ENCODE peak calls at places on chromosomes 4 and X, in nine cellular contexts. E is cerebellar nuclear complex; X is activated naive CD4-positive, alpha-beta T cell treated with anti-CD3 and anti-CD28 coated beads, Interleukin-2, amount 50 U/mL, for 16 hours; S is kidney glomerular epithelial cell; N is left lobe of liver; K is breast epithelium; I is OCI-LY7; V is Ammon's horn; B is activated T-helper 1 cell treated with anti-CD3 and anti-CD28 coated beads, Interleukin-2, amount 50 U/mL, for 16 hours. L is an unnamed sample.

GRCh38 chr4:114078636-114079035 is 99.2 kb upstream of the ARSJ start:
- DNase-seq in B (no peak), E (no peak), K (no peak), N (no peak), S (no peak), X (no peak), V (no peak), I (no peak), L (no peak)

GRCh38 chr4:129254526-129254925 is 158.6 kb downstream of the C4orf33 start:
- DNase-seq in S (no peak), N (no peak), K (no peak), V (no peak), X (no peak), E (no peak), I (no peak), B (no peak), L (no peak)

GRCh38 chr4:87118826-87119225 is 101.6 kb downstream of the KLHL8 start:
- DNase-seq in S (peak; percentile 41), V (no peak), X (no peak), I (peak; percentile 9), N (no peak), E (no peak), B (no peak), K (no peak), L (no peak)

GRCh38 chrX:150007356-150007755 is 69.1 kb upstream of the EOLA2 start:
- DNase-seq in X (no peak), B (no peak), K (no peak), S (no peak), E (no peak), I (no peak), V (no peak), N (no peak), L (no peak)

GRCh38 chr4:58507079-58507478 is 1396.9 kb upstream of the IGFBP7 start:
- DNase-seq in B (no peak), V (no peak), X (no peak), N (no peak), I (no peak), E (no peak), S (no peak), K (no peak), L (no peak)

GRCh38 chr4:80197601-80198444 is 520 bp downstream of the PRDM8 start:
- DNase-seq in E (no peak), I (no peak), K (no peak), V (peak; percentile 53), X (peak; percentile 31), S (no peak), N (no peak), B (no peak), L (no peak)

GRCh38 chrX:103791233-103791632 is 14.6 kb downstream of the PLP1 start:
- DNase-seq in E (no peak), I (no peak), N (no peak), K (no peak), S (no peak), B (no peak), X (no peak), V (no peak), L (no peak)

GRCh38 chr4:140754918-140755810 is 1.0 kb downstream of the TBC1D9 start:
- DNase-seq in K (no peak), V (no peak), E (no peak), X (no peak), N (no peak), I (no peak), S (peak; percentile 39), B (no peak), L (no peak)

GRCh38 chrX:13693341-13693871 is 4.5 kb downstream of the RAB9A start:
- DNase-seq in K (no peak), V (no peak), B (no peak), X (no peak), N (no peak), S (peak; percentile 48), E (no peak), I (no peak), L (no peak)

GRCh38 chrX:86369847-86370630 is 221.8 kb downstream of the DACH2 start:
- DNase-seq in K (no peak), S (no peak), X (no peak), B (no peak), V (no peak), N (no peak), I (no peak), E (no peak), L (no peak)

GRCh38 chr4:183455431-183456145 is 11.2 kb downstream of the CDKN2AIP start:
- DNase-seq in B (no peak), X (no peak), I (no peak), K (no peak), N (no peak), E (no peak), V (no peak), S (no peak), L (no peak)

GRCh38 chr4:74446193-74446868 is 1.4 kb downstream of the AREG start:
- DNase-seq in V (no peak), X (no peak), E (no peak), K (no peak), B (no peak), S (no peak), I (no peak), N (no peak), L (no peak)

GRCh38 chr4:97498875-97499274 is 644.4 kb downstream of the STPG2 start:
- DNase-seq in S (peak; percentile 13), V (no peak), N (no peak), B (no peak), K (no peak), I (no peak), E (no peak), X (no peak), L (no peak)

GRCh38 chrX:1224954-1225353 is 12.5 kb upstream of the CRLF2 start:
- DNase-seq in K (no peak), S (no peak), B (no peak), I (no peak), X (no peak), N (no peak), E (no peak), V (no peak), L (no peak)

GRCh38 chrX:107561468-107562215 is 66.7 kb upstream of the PRPS1 start:
- DNase-seq in N (no peak), V (no peak), X (no peak), S (no peak), E (no peak), I (no peak), K (no peak), B (no peak), L (no peak)

GRCh38 chr4:23422878-23423277 is 467.0 kb downstream of the PPARGC1A start:
- DNase-seq in N (no peak), B (no peak), V (no peak), K (no peak), I (no peak), X (no peak), S (no peak), E (no peak), L (no peak)

GRCh38 chr4:109816082-109816442 is 500 bp downstream of the GAR1 start:
- DNase-seq in E (no peak), N (no peak), S (peak; percentile 10), K (no peak), I (peak; percentile 30), X (peak; percentile 49), B (peak; percentile 15), V (no peak), L (peak; percentile 26)

GRCh38 chrX:112734250-112734649 is 54.5 kb upstream of the LHFPL1 start:
- DNase-seq in E (no peak), K (no peak), B (no peak), S (no peak), N (no peak), I (peak; percentile 8), V (peak; percentile 56), X (no peak), L (no peak)

GRCh38 chr4:517061-517805 is 18.2 kb downstream of the PIGG start:
- DNase-seq in S (no peak), X (no peak), E (no peak), K (no peak), B (no peak), N (no peak), V (no peak), I (no peak), L (no peak)

GRCh38 chr4:105666693-105667092 is 41.8 kb downstream of the INTS12 start:
- DNase-seq in X (no peak), I (peak; percentile 19), S (peak; percentile 43), N (no peak), B (no peak), K (no peak), V (peak; percentile 15), E (no peak), L (no peak)

GRCh38 chr4:3791910-3792542 is 25.8 kb downstream of the ADRA2C start:
- DNase-seq in B (no peak), N (peak; percentile 55), K (peak; percentile 64), V (no peak), S (peak; percentile 5), I (peak; percentile 20), X (no peak), E (no peak), L (peak; percentile 50)

GRCh38 chr4:94746746-94747145 is 11.0 kb upstream of the BMPR1B start:
- DNase-seq in S (no peak), K (no peak), V (no peak), N (no peak), B (no peak), I (no peak), E (no peak), X (no peak), L (no peak)

GRCh38 chr4:109419679-109420078 is 13.9 kb upstream of the SEC24B start:
- DNase-seq in V (no peak), S (no peak), X (no peak), N (no peak), K (no peak), B (no peak), I (no peak), E (no peak), L (no peak)

GRCh38 chrX:47540754-47541538 is 20.1 kb upstream of the ARAF start:
- DNase-seq in E (peak; percentile 31), K (peak; percentile 67), B (no peak), I (no peak), V (peak; percentile 92), S (peak; percentile 80), X (no peak), N (peak; percentile 79), L (peak; percentile 69)

GRCh38 chrX:133813991-133814390 is 171.4 kb downstream of the GPC3 start:
- DNase-seq in K (no peak), V (no peak), I (no peak), B (no peak), S (no peak), E (no peak), X (no peak), N (no peak), L (no peak)

GRCh38 chr4:4852591-4853362 is 6.7 kb upstream of the MSX1 start:
- DNase-seq in E (no peak), V (no peak), X (no peak), B (no peak), I (no peak), K (no peak), N (no peak), S (peak; percentile 63), L (peak; percentile 35)

GRCh38 chr4:7630559-7631287 is 196.0 kb upstream of the PSAPL1 start:
- DNase-seq in K (no peak), I (no peak), V (peak; percentile 77), E (no peak), B (no peak), X (no peak), N (peak; percentile 70), S (peak; percentile 81), L (no peak)

GRCh38 chrX:38347136-38347535 is 5.3 kb upstream of the OTC start:
- DNase-seq in N (no peak), X (no peak), B (no peak), V (peak; percentile 38), K (no peak), E (no peak), I (no peak), S (peak; percentile 8), L (no peak)

GRCh38 chrX:94752434-94753169 is 1078.6 kb downstream of the FAM133A start:
- DNase-seq in E (no peak), V (no peak), I (no peak), B (no peak), K (no peak), X (no peak), N (no peak), S (no peak), L (no peak)

GRCh38 chr4:152680988-152681731 is 1.4 kb upstream of the TMEM154 start:
- DNase-seq in V (no peak), B (no peak), K (no peak), I (peak; percentile 65), S (peak; percentile 96), N (no peak), E (no peak), X (no peak), L (no peak)

L was measured in stomach.